ENCODE peak calls at places on chromosomes 3 and 15, in five cellular contexts. I is GM03348, D is T-cell, Y is DMS153, S is endodermal cell. R is an unnamed sample.
A peak's percentile ranks its signal among the peaks of the same experiment; 100 is the strongest.

GRCh38 chr3:192106528-192106927 is 620.8 kb downstream of the FGF12 start:
- DNase-seq in I (no peak), D (no peak), Y (no peak), S (no peak), R (no peak)

GRCh38 chr3:156963096-156963495 is 136.9 kb downstream of the LEKR1 start:
- DNase-seq in I (no peak), D (no peak), Y (no peak), S (no peak), R (no peak)

GRCh38 chr3:142850395-142851023 is 38.4 kb downstream of the PCOLCE2 start:
- DNase-seq in I (peak; percentile 78), D (no peak), Y (no peak), S (no peak), R (peak; percentile 84)

GRCh38 chr3:54628888-54629368 is 298.9 kb downstream of the LRTM1 start:
- DNase-seq in I (no peak), D (no peak), Y (no peak), S (peak; percentile 63), R (no peak)

GRCh38 chr15:25784876-25785642 is 78.1 kb downstream of the ATP10A start:
- DNase-seq in I (peak; percentile 94), D (no peak), Y (no peak), S (no peak), R (no peak)

GRCh38 chr3:125191730-125192129 is 20.8 kb downstream of the SLC12A8 start:
- DNase-seq in I (no peak), D (no peak), Y (no peak), S (no peak), R (no peak)

GRCh38 chr15:91627473-91628309 is 225.8 kb upstream of the SLCO3A1 start:
- DNase-seq in I (peak; percentile 12), D (no peak), Y (no peak), S (no peak), R (no peak)

GRCh38 chr3:117955196-117955595 is 1079.5 kb downstream of the IGSF11 start:
- DNase-seq in I (no peak), D (no peak), Y (peak; percentile 35), S (no peak), R (no peak)

GRCh38 chr3:55218577-55218976 is 268.5 kb downstream of the WNT5A start:
- DNase-seq in I (no peak), D (no peak), Y (no peak), S (no peak), R (no peak)

GRCh38 chr3:20039765-20040475 is at the start of gene KAT2B:
- DNase-seq in I (peak; percentile 87), D (peak; percentile 83), Y (peak; percentile 12), S (peak; percentile 87), R (peak; percentile 80)

GRCh38 chr3:195209083-195209835 is 61.7 kb downstream of the XXYLT1 start:
- DNase-seq in I (no peak), D (no peak), Y (no peak), S (peak; percentile 47), R (no peak)

GRCh38 chr3:129230311-129231019 is 18.9 kb upstream of the COPG1 start:
- DNase-seq in I (peak; percentile 57), D (no peak), Y (no peak), S (no peak), R (peak; percentile 72)

GRCh38 chr3:148880681-148881080 is 15.6 kb downstream of the CPA3 start:
- DNase-seq in I (no peak), D (no peak), Y (no peak), S (peak; percentile 60), R (peak; percentile 17)

GRCh38 chr15:32119286-32119685 is 89.0 kb downstream of the CHRNA7 start:
- DNase-seq in I (no peak), D (no peak), Y (no peak), S (no peak), R (no peak)

GRCh38 chr3:196883361-196883760 is 15.6 kb downstream of the SENP5 start:
- DNase-seq in I (no peak), D (no peak), Y (no peak), S (no peak), R (no peak)

GRCh38 chr15:92158426-92158825 is 235.3 kb upstream of the ST8SIA2 start:
- DNase-seq in I (no peak), D (no peak), Y (no peak), S (peak; percentile 86), R (no peak)

GRCh38 chr15:97902140-97902780 is 58.2 kb upstream of the ARRDC4 start:
- DNase-seq in I (peak; percentile 79), D (no peak), Y (no peak), S (no peak), R (no peak)

GRCh38 chr3:29525254-29525881 is 244.5 kb downstream of the RBMS3 start:
- DNase-seq in I (peak; percentile 68), D (no peak), Y (no peak), S (no peak), R (no peak)

GRCh38 chr3:123870033-123870432 is 14.1 kb downstream of the MYLK start:
- DNase-seq in I (peak; percentile 54), D (no peak), Y (no peak), S (no peak), R (no peak)

GRCh38 chr15:31364301-31365031 is 37.8 kb downstream of the KLF13 start:
- DNase-seq in I (no peak), D (no peak), Y (peak; percentile 11), S (peak; percentile 63), R (peak; percentile 40)

GRCh38 chr3:69248394-69248793 is 126.0 kb upstream of the LMOD3 start:
- DNase-seq in I (no peak), D (no peak), Y (no peak), S (no peak), R (no peak)

GRCh38 chr3:118472586-118472985 is 562.1 kb downstream of the IGSF11 start:
- DNase-seq in I (no peak), D (no peak), Y (no peak), S (no peak), R (no peak)

GRCh38 chr15:80179966-80180365 is 27.2 kb downstream of the FAH start:
- DNase-seq in I (no peak), D (no peak), Y (no peak), S (no peak), R (no peak)

GRCh38 chr3:126422121-126422520 is 27.4 kb downstream of the CFAP100 start:
- DNase-seq in I (no peak), D (no peak), Y (no peak), S (no peak), R (no peak)

GRCh38 chr3:188472331-188472730 is 318.4 kb downstream of the LPP start:
- DNase-seq in I (peak; percentile 12), D (no peak), Y (no peak), S (no peak), R (no peak)

GRCh38 chr15:78007965-78008886 is 69.3 kb downstream of the TBC1D2B start:
- DNase-seq in I (peak; percentile 91), D (no peak), Y (no peak), S (peak; percentile 36), R (no peak)

GRCh38 chr3:41688595-41689380 is 273.1 kb downstream of the ULK4 start:
- DNase-seq in I (no peak), D (no peak), Y (no peak), S (no peak), R (no peak)

GRCh38 chr3:188689101-188689574 is 482.6 kb upstream of the TPRG1 start:
- DNase-seq in I (peak; percentile 70), D (no peak), Y (no peak), S (peak; percentile 50), R (no peak)

GRCh38 chr15:25947336-25948080 is 84.4 kb upstream of the ATP10A start:
- DNase-seq in I (no peak), D (no peak), Y (peak; percentile 52), S (peak; percentile 86), R (peak; percentile 57)

GRCh38 chr3:64546856-64547255 is 140.9 kb downstream of the ADAMTS9 start:
- DNase-seq in I (no peak), D (no peak), Y (no peak), S (no peak), R (no peak)

GRCh38 chr15:33021806-33022389 is 172.6 kb downstream of the FMN1 start:
- DNase-seq in I (peak; percentile 81), D (no peak), Y (no peak), S (no peak), R (peak; percentile 33)